ENCODE peak calls at places on chromosomes 13 and 19, in nine cellular contexts. X is brain microvascular endothelial cell, S is thoracic aorta, P is cardiac fibroblast, Q is uterus, N is GM23338, M is progenitor cell of endocrine pancreas, L is endodermal cell, I is AG09309. Y is an unnamed sample.

GRCh38 chr19:3370214-3370720 is 3.9 kb downstream of the NFIC start:
- DNase-seq in X (no peak), S (no peak), P (no peak), Q (peak; percentile 76), N (peak; percentile 64), M (no peak), L (no peak), I (no peak), Y (no peak)

GRCh38 chr19:42201489-42202289 is 15.8 kb downstream of the DEDD2 start:
- DNase-seq in X (no peak), S (no peak), P (no peak), Q (no peak), N (no peak), M (no peak), L (no peak), I (no peak), Y (no peak)

GRCh38 chr13:31385534-31385933 is 185.8 kb downstream of the B3GLCT start:
- DNase-seq in X (no peak), S (no peak), P (no peak), Q (no peak), N (no peak), M (no peak), L (no peak), I (no peak), Y (no peak)

GRCh38 chr13:66689628-66690027 is 540.5 kb downstream of the PCDH9 start:
- DNase-seq in X (peak; percentile 36), S (no peak), P (peak; percentile 70), Q (no peak), N (peak; percentile 9), M (no peak), L (no peak), I (no peak), Y (no peak)

GRCh38 chr19:9818175-9818733 is 625 bp downstream of the FBXL12 start:
- DNase-seq in X (no peak), S (no peak), P (no peak), Q (no peak), N (no peak), M (no peak), L (no peak), I (no peak), Y (no peak)

GRCh38 chr13:29730253-29730652 is 120.2 kb downstream of the UBL3 start:
- DNase-seq in X (no peak), S (no peak), P (no peak), Q (no peak), N (peak; percentile 27), M (no peak), L (no peak), I (no peak), Y (no peak)

GRCh38 chr19:36973021-36973843 is 57.1 kb downstream of the ZNF568 start:
- DNase-seq in X (peak; percentile 61), S (peak; percentile 44), P (peak; percentile 74), Q (peak; percentile 79), N (peak; percentile 95), M (no peak), L (peak; percentile 57), I (peak; percentile 11), Y (no peak)

GRCh38 chr13:42819712-42820111 is 38.3 kb downstream of the FAM216B start:
- DNase-seq in X (peak; percentile 57), S (no peak), P (peak; percentile 48), Q (no peak), N (no peak), M (no peak), L (no peak), I (no peak), Y (no peak)

GRCh38 chr13:34156841-34157365 is 339.0 kb downstream of the RFC3 start:
- DNase-seq in X (peak; percentile 94), S (peak; percentile 66), P (peak; percentile 92), Q (peak; percentile 71), N (no peak), M (peak; percentile 19), L (peak; percentile 75), I (peak; percentile 64), Y (peak; percentile 49)

GRCh38 chr13:19618925-19619324 is 14.5 kb upstream of the MPHOSPH8 start:
- DNase-seq in X (peak; percentile 39), S (no peak), P (peak; percentile 54), Q (no peak), N (peak; percentile 80), M (no peak), L (peak; percentile 75), I (no peak), Y (no peak)

GRCh38 chr19:55623130-55623868 is 1.1 kb downstream of the ZNF784 start:
- DNase-seq in X (no peak), S (no peak), P (no peak), Q (no peak), N (no peak), M (no peak), L (no peak), I (no peak), Y (no peak)

GRCh38 chr19:47351545-47351944 is 2.4 kb downstream of the DHX34 start:
- DNase-seq in X (peak; percentile 41), S (no peak), P (peak; percentile 46), Q (no peak), N (peak; percentile 60), M (no peak), L (peak; percentile 75), I (no peak), Y (no peak)

GRCh38 chr19:34120846-34121639 is 51.3 kb upstream of the LSM14A start:
- DNase-seq in X (peak; percentile 61), S (no peak), P (peak; percentile 71), Q (no peak), N (peak; percentile 77), M (no peak), L (peak; percentile 84), I (no peak), Y (no peak)

GRCh38 chr19:48746738-48747575 is at the start of gene IZUMO1:
- DNase-seq in X (peak; percentile 94), S (peak; percentile 43), P (peak; percentile 93), Q (peak; percentile 73), N (peak; percentile 97), M (peak; percentile 48), L (peak; percentile 95), I (no peak), Y (peak; percentile 73)

GRCh38 chr13:50080158-50080855 is 65.1 kb downstream of the KCNRG start:
- DNase-seq in X (peak; percentile 42), S (no peak), P (peak; percentile 48), Q (no peak), N (peak; percentile 31), M (no peak), L (peak; percentile 53), I (no peak), Y (no peak)

GRCh38 chr19:7540761-7541480 is 5.4 kb downstream of the PNPLA6 start:
- DNase-seq in X (no peak), S (no peak), P (peak; percentile 27), Q (no peak), N (peak; percentile 93), M (no peak), L (peak; percentile 94), I (no peak), Y (no peak)

GRCh38 chr13:100892981-100893380 is 218.4 kb upstream of the TMTC4 start:
- DNase-seq in X (no peak), S (no peak), P (no peak), Q (no peak), N (no peak), M (no peak), L (no peak), I (no peak), Y (no peak)

DNA sequence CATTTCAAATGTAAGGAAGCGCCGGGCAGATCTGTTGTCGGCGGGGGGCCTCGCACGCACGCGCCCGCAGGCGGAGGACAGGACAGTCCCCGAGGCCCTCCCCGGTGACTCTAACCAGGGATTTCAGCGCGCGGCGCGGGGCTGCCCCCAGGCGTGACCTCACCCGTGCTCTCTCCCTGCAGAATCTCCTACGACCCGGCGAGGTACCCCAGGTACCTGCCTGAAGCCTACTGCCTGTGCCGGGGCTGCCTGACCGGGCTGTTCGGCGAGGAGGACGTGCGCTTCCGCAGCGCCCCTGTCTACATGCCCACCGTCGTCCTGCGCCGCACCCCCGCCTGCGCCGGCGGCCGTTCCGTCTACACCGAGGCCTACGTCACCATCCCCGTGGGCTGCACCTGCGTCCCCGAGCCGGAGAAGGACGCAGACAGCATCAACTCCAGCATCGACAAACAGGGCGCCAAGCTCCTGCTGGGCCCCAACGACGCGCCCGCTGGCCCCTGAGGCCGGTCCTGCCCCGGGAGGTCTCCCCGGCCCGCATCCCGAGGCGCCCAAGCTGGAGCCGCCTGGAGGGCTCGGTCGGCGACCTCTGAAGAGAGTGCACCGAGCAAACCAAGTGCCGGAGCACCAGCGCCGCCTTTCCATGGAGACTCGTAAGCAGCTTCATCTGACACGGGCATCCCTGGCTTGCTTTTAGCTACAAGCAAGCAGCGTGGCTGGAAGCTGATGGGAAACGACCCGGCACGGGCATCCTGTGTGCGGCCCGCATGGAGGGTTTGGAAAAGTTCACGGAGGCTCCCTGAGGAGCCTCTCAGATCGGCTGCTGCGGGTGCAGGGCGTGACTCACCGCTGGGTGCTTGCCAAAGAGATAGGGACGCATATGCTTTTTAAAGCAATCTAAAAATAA is 18.2 kb downstream of the IL17D start:
- DNase-seq in X (peak; percentile 72), S (no peak), P (peak; percentile 72), Q (peak; percentile 39), N (peak; percentile 85), M (no peak), L (peak; percentile 82), I (no peak), Y (no peak)
- TF ChIP-seq CTCF in X (peak; percentile 24), S (peak; percentile 13), P (no peak), Q (no peak), N (peak; percentile 36), M (no peak), L (peak; percentile 24), I (no peak), Y (no peak)

DNA sequence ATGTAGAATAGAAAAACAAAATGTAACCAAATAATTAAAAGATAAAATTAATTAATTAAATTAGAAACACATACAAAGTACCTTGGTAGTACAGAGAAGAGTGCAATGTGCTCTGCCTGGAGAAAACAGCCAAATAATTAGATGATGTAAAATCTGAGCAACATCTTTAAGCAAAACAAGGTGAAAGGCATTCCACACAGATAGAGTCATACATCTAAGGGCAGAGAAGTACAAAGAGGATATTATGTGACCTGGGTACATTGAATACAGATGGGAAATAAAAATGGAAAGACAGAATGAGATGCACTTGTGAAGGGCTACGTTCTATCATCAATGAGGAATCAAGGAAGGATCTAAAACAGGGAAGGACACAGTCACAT is 25.2 kb upstream of the FNDC3A start:
- DNase-seq in X (no peak), S (no peak), P (no peak), Q (no peak), N (no peak), M (no peak), L (no peak), I (no peak), Y (no peak)
- TF ChIP-seq CTCF in X (no peak), S (no peak), P (no peak), Q (no peak), N (no peak), M (no peak), L (no peak), I (no peak), Y (no peak)

GRCh38 chr19:1828279-1829238 is 16.5 kb upstream of the ATP8B3 start:
- DNase-seq in X (no peak), S (no peak), P (no peak), Q (no peak), N (no peak), M (no peak), L (no peak), I (no peak), Y (no peak)
- TF ChIP-seq CTCF in X (no peak), S (no peak), P (no peak), Q (no peak), N (no peak), M (no peak), L (no peak), I (no peak), Y (no peak)

DNA sequence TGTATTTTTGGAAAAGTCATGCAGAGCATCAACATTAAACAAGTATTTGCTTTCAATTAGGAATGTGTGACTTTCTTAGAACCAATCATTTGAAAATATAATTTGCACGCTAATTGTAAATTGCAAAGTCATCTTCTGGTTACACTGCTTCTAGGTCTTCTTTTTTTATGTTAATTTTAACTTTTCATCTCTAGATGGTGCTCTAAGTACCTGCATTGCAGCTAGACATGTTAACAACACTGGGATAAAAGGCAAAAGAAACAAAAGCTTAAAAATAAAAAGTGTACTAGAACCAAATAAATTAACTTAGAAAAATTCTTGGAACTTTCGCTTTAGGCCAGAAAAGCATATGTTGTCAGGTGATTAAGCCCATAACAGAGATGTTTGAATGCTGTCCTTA is 2758.2 kb downstream of the PCDH9 start:
- DNase-seq in X (no peak), S (no peak), P (peak; percentile 72), Q (no peak), N (peak; percentile 37), M (no peak), L (no peak), I (peak; percentile 14), Y (no peak)
- TF ChIP-seq CTCF in X (peak; percentile 41), S (peak; percentile 35), P (peak; percentile 47), Q (no peak), N (no peak), M (peak; percentile 60), L (peak; percentile 68), I (peak; percentile 38), Y (peak; percentile 16)

Y was measured in mesothelial cell of epicardium.